ENCODE peak calls at places on chromosome 1, in five cellular contexts. C, Q, I, J and K are unnamed samples.

GRCh38 chr1:120179420-120180348 is 3.4 kb upstream of the SEC22B start:
- DNase-seq in C (no peak), Q (no peak), I (no peak), J (no peak), K (peak)

GRCh38 chr1:47382399-47382983 is 33.6 kb upstream of the FOXE3 start:
- DNase-seq in C (no peak), Q (no peak), I (no peak), J (no peak), K (no peak)

GRCh38 chr1:72322910-72323309 is 40.6 kb upstream of the NEGR1 start:
- DNase-seq in C (no peak), Q (no peak), I (no peak), J (no peak), K (no peak)

GRCh38 chr1:178706467-178706866 is 18.6 kb upstream of the RALGPS2 start:
- DNase-seq in C (no peak), Q (no peak), I (peak), J (no peak), K (peak)

GRCh38 chr1:197924516-197925123 is 7.4 kb downstream of the LHX9 start:
- DNase-seq in C (no peak), Q (no peak), I (no peak), J (peak), K (no peak)

GRCh38 chr1:93602101-93602500 is 79.5 kb downstream of the BCAR3 start:
- DNase-seq in C (no peak), Q (no peak), I (no peak), J (no peak), K (no peak)

GRCh38 chr1:83954301-83954823 is 44.6 kb downstream of the TTLL7 start:
- DNase-seq in C (no peak), Q (no peak), I (no peak), J (no peak), K (no peak)

GRCh38 chr1:185477638-185478216 is 160.7 kb upstream of the IVNS1ABP start:
- DNase-seq in C (no peak), Q (no peak), I (no peak), J (no peak), K (no peak)

GRCh38 chr1:20291621-20292020 is 946 bp downstream of the VWA5B1 start:
- DNase-seq in C (no peak), Q (peak), I (no peak), J (no peak), K (no peak)

GRCh38 chr1:156079762-156080597 is 2.3 kb downstream of the MEX3A start:
- DNase-seq in C (no peak), Q (no peak), I (no peak), J (no peak), K (no peak)

GRCh38 chr1:7373936-7374760 is 396.9 kb upstream of the VAMP3 start:
- DNase-seq in C (no peak), Q (no peak), I (no peak), J (no peak), K (no peak)

GRCh38 chr1:172977296-172978027 is 73.3 kb downstream of the TNFSF18 start:
- DNase-seq in C (no peak), Q (no peak), I (no peak), J (no peak), K (no peak)

GRCh38 chr1:217136895-217137205 is 413.6 kb upstream of the ESRRG start:
- DNase-seq in C (no peak), Q (no peak), I (no peak), J (no peak), K (no peak)